ENCODE peak calls at places on chromosomes 12 and 14, in nine cellular contexts. D is CD8-positive, alpha-beta T cell; Y is Peyer's patch; X is CD4-positive, CD25-positive, alpha-beta regulatory T cell; R is RWPE2; B is esophagus squamous epithelium; A is sigmoid colon; C is fibroblast of lung; M is effector memory CD4-positive, alpha-beta T cell. S is an unnamed sample.

GRCh38 chr14:86015916-86016315 is 486.0 kb downstream of the FLRT2 start:
- DNase-seq in R (no peak), D (no peak), X (no peak), Y (no peak), B (no peak), A (no peak), M (no peak), C (peak; percentile 64), S (peak; percentile 3)

GRCh38 chr14:93115920-93116675 is at the start of gene ITPK1:
- DNase-seq in C (peak; percentile 38), Y (peak; percentile 77), X (peak; percentile 50), R (no peak), A (peak; percentile 80), D (peak; percentile 43), M (peak; percentile 36), B (no peak), S (no peak)

GRCh38 chr12:1907652-1908611 is 10.5 kb downstream of the CACNA2D4 start:
- DNase-seq in D (peak; percentile 10), A (no peak), Y (peak; percentile 45), R (peak; percentile 74), B (no peak), X (no peak), C (no peak), M (no peak), S (no peak)

GRCh38 chr14:59098377-59098776 is 90.1 kb upstream of the DAAM1 start:
- DNase-seq in B (no peak), D (no peak), M (no peak), R (peak; percentile 68), Y (no peak), C (peak; percentile 98), A (no peak), X (no peak), S (peak; percentile 99)

GRCh38 chr12:116267948-116268347 is 9.5 kb downstream of the MED13L start:
- DNase-seq in C (no peak), X (no peak), R (no peak), A (no peak), B (no peak), Y (no peak), M (no peak), D (no peak), S (no peak)

GRCh38 chr12:99746538-99746937 is 99.0 kb downstream of the GARIN6 start:
- DNase-seq in R (no peak), M (no peak), D (no peak), A (no peak), Y (no peak), B (no peak), C (no peak), X (no peak), S (no peak)

GRCh38 chr12:132489078-132489601 is 811 bp upstream of the FBRSL1 start:
- DNase-seq in C (no peak), X (peak; percentile 64), Y (peak; percentile 82), B (no peak), A (peak; percentile 80), M (peak; percentile 46), D (peak; percentile 51), R (no peak), S (no peak)

GRCh38 chr14:61841145-61841544 is 78.9 kb downstream of the SNAPC1 start:
- DNase-seq in B (no peak), M (no peak), R (no peak), D (no peak), X (no peak), C (no peak), A (no peak), Y (no peak), S (peak; percentile 30)

GRCh38 chr14:59020382-59020781 is 168.1 kb upstream of the DAAM1 start:
- DNase-seq in M (no peak), B (no peak), X (no peak), C (peak; percentile 23), Y (no peak), A (no peak), R (no peak), D (no peak), S (peak; percentile 62)

GRCh38 chr12:63882844-63883243 is 38.3 kb downstream of the SRGAP1 start:
- DNase-seq in B (no peak), D (no peak), M (no peak), A (no peak), X (no peak), R (no peak), Y (no peak), C (peak; percentile 35), S (no peak)

GRCh38 chr14:63045612-63046320 is 508 bp upstream of the KCNH5 start:
- DNase-seq in D (no peak), C (peak; percentile 61), X (no peak), A (no peak), B (no peak), Y (no peak), R (peak; percentile 57), M (no peak), S (peak; percentile 1)

GRCh38 chr14:49250109-49250508 is 336.1 kb downstream of the RPS29 start:
- DNase-seq in M (no peak), B (no peak), C (peak; percentile 68), A (no peak), R (no peak), X (no peak), Y (no peak), D (no peak), S (peak; percentile 11)

GRCh38 chr14:89351364-89351957 is 65.6 kb downstream of the FOXN3 start:
- DNase-seq in X (no peak), B (no peak), M (no peak), D (peak; percentile 8), C (peak; percentile 47), A (no peak), Y (no peak), R (no peak), S (no peak)

GRCh38 chr14:52348796-52349195 is 34.7 kb downstream of the PTGER2 start:
- DNase-seq in D (no peak), Y (no peak), R (no peak), C (peak; percentile 87), A (no peak), B (no peak), X (no peak), M (no peak), S (peak; percentile 48)

DNA sequence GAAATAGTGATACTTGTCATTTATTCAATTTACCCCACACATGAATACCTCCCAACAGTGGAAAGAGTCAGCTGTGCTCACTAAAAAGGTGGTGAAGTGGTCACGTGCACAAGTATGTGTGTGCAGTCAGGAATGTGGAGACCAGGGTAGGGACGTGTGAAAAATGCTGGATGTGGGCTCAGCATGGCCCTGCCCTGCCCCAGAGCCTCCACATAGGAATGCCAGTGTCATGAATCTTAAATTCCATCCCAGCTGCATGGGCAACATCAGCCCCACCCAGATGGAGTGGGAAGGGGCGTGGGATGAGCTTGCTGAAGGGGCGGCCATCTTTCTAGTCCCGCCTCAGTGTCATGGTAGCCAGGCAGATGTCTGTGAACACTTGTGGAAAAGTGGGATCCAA is 87.7 kb downstream of the C12orf75 start:
- DNase-seq in D (no peak), C (peak; percentile 96), B (no peak), X (no peak), A (no peak), M (no peak), Y (no peak), R (peak; percentile 82), S (peak; percentile 70)
- H3K27ac ChIP-seq in D (no peak overlapping the region), C (peak overlapping the region; percentile 31), B (no peak overlapping the region), X (no peak overlapping the region), A (no peak overlapping the region), M (no peak overlapping the region), Y (no peak overlapping the region), R (peak overlapping the region; percentile 31), S (peak overlapping the region; percentile 28)

DNA sequence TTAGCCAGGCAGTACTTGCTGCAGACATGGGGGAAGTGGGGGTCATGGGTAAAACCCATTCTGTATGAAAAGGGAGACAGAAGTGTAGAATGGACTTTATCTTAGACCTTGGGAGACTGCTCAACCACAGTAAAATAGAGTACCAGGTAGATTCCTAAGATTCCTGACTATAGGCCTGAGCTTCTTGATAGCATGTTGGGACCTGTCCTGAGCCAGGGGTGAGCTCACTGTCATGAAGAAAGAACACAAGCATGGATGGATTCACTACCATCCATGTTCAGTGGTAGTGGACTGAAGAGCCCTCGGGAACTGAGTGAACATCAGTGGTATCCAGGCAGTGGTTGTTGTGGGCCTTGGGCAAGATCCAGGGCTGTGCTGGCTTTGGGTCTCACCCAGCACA is 1003.8 kb downstream of the TMTC2 start:
- DNase-seq in R (no peak), M (no peak), B (no peak), X (no peak), C (no peak), Y (no peak), D (no peak), A (no peak), S (no peak)
- H3K4me3 ChIP-seq in R (no peak overlapping the region), M (no peak overlapping the region), B (no peak overlapping the region), X (no peak overlapping the region), C (no peak overlapping the region), Y (no peak overlapping the region), D (no peak overlapping the region), A (no peak overlapping the region), S (no peak overlapping the region)

DNA sequence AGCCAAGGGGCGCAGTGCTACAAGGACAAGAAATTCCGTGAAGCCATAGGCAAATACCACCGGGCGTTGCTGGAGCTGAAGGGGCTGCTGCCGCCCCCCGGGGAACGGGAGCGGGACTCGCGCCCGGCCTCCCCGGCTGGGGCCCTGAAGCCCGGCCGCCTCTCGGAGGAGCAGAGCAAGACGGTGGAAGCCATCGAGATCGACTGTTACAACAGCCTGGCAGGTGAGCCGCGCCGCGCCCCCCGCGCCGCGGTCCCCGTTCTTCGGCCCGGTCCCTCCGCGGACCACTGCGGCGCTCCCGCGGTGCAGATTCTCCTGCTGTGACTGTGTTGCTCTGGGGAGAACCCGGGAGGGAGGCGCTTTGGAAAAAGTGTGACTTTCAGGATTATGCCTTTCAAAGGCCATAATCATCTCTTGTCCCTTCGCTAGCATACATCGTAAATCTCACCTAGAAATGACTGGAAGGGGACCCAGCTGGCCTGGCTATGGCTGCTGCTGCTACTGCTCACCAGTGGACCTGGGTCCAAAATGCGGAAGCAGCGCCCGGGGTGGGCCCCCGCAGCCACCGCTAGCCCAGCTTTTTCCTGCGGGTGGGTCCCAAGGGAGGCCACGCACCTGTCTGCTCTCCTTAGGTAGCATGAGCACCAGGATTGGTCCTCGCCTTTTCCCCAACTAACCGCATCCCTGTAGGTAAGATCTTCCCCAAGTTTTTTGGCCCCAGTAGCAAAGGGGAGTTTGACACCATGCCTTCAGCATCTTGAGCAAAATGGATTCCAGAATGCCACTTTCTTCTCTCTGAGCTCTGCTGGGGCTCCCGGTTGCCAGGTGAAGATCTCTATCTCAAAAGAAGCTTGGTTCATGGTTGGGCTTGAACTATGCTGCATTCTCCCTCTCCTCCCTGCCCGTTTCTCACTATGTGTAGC is 858 bp downstream of the TTC9 start:
- DNase-seq in D (no peak), B (no peak), C (no peak), A (no peak), X (no peak), R (no peak), M (no peak), Y (peak; percentile 83), S (no peak)
- H3K27me3 ChIP-seq in D (no peaks in the 10 kb centered on the region), B (no peaks in the 10 kb centered on the region), C (peaks cover 34% of the 10 kb centered on the region), A (peaks cover 15% of the 10 kb centered on the region), X (no peaks in the 10 kb centered on the region), R (peaks cover 9% of the 10 kb centered on the region), M (no peaks in the 10 kb centered on the region), Y (no peaks in the 10 kb centered on the region), S (peaks cover 34% of the 10 kb centered on the region)

DNA sequence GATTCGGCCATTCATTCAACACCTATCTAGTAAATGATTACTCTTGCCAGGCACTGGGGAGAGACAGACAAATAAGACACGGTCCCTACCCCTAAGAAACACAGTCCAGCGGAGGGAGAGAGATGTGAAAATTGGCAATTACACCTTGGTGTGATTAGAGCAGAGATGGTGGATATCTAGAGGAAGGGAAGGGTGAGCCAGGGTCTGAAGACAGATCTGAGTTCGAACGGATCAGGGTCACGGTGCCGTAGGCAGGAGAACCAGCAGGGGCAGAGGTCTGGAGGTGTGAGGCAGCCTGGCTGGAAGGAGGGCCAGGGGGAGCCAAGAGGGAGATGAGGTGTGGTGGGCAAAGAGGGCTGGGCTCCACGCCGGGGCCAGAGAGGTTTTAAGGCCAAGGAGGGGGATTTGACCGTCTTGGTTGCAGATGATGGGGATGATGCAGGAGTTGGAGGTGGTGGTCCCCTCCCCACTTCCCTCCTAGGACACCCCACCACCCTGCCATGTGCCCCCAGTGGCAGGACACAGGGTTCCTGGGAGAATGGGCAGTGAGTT is 27.1 kb downstream of the FAM222A start:
- DNase-seq in C (no peak), A (peak; percentile 36), B (no peak), D (no peak), R (peak; percentile 40), X (no peak), M (no peak), Y (peak; percentile 28), S (no peak)
- H3K27ac ChIP-seq in C (no peak overlapping the region), A (no peak overlapping the region), B (no peak overlapping the region), D (no peak overlapping the region), R (no peak overlapping the region), X (no peak overlapping the region), M (no peak overlapping the region), Y (no peak overlapping the region), S (no peak overlapping the region)

S was measured in brain microvascular endothelial cell.